ENCODE peak calls at places on chromosomes 3 and 15, in six cellular contexts. One of them, this sample, is unnamed.

GRCh38 chr3:113117511-113118302 is 93.7 kb upstream of the BOC start:
- DNase-seq in cardiac muscle cell: peak
- DNase-seq in activated T-helper 1 cell treated with anti-CD3 and anti-CD28 coated beads, Interleukin-12 subunit alpha, Interleukin-12 subunit beta, Interleukin-2, Interleukin-4 antibody, amounts not matched to agents 30 ng/mL and 10 ng/mL and 1 ng/mL, durations not matched to agents 14 hours and 24 hours and 36 hours: no peak
- DNase-seq in activated CD8-positive, alpha-beta T cell treated with anti-CD3 and anti-CD28 coated beads for 36 hours: no peak
- DNase-seq in GM23248: peak
- DNase-seq in Ammon's horn: no peak
- DNase-seq in this sample: no peak

GRCh38 chr3:171813897-171814460 is 3.7 kb upstream of the PLD1 start:
- DNase-seq in GM23248: peak
- DNase-seq in Ammon's horn: no peak
- DNase-seq in activated T-helper 1 cell treated with anti-CD3 and anti-CD28 coated beads, Interleukin-12 subunit alpha, Interleukin-12 subunit beta, Interleukin-2, Interleukin-4 antibody, amounts not matched to agents 30 ng/mL and 10 ng/mL and 1 ng/mL, durations not matched to agents 14 hours and 24 hours and 36 hours: no peak
- DNase-seq in activated CD8-positive, alpha-beta T cell treated with anti-CD3 and anti-CD28 coated beads for 36 hours: peak
- DNase-seq in cardiac muscle cell: peak
- DNase-seq in this sample: no peak

GRCh38 chr3:56801597-56802410 is at the start of gene ARHGEF3:
- DNase-seq in cardiac muscle cell: peak
- DNase-seq in activated T-helper 1 cell treated with anti-CD3 and anti-CD28 coated beads, Interleukin-12 subunit alpha, Interleukin-12 subunit beta, Interleukin-2, Interleukin-4 antibody, amounts not matched to agents 30 ng/mL and 10 ng/mL and 1 ng/mL, durations not matched to agents 14 hours and 24 hours and 36 hours: peak
- DNase-seq in GM23248: peak
- DNase-seq in activated CD8-positive, alpha-beta T cell treated with anti-CD3 and anti-CD28 coated beads for 36 hours: peak
- DNase-seq in Ammon's horn: peak
- DNase-seq in this sample: peak

GRCh38 chr3:171829841-171830559 is 13.1 kb upstream of the TMEM212 start:
- DNase-seq in GM23248: peak
- DNase-seq in cardiac muscle cell: peak
- DNase-seq in activated T-helper 1 cell treated with anti-CD3 and anti-CD28 coated beads, Interleukin-12 subunit alpha, Interleukin-12 subunit beta, Interleukin-2, Interleukin-4 antibody, amounts not matched to agents 30 ng/mL and 10 ng/mL and 1 ng/mL, durations not matched to agents 14 hours and 24 hours and 36 hours: no peak
- DNase-seq in activated CD8-positive, alpha-beta T cell treated with anti-CD3 and anti-CD28 coated beads for 36 hours: peak
- DNase-seq in Ammon's horn: peak
- DNase-seq in this sample: peak

GRCh38 chr15:75928680-75929608 is 25.3 kb downstream of the FBXO22 start:
- DNase-seq in activated T-helper 1 cell treated with anti-CD3 and anti-CD28 coated beads, Interleukin-12 subunit alpha, Interleukin-12 subunit beta, Interleukin-2, Interleukin-4 antibody, amounts not matched to agents 30 ng/mL and 10 ng/mL and 1 ng/mL, durations not matched to agents 14 hours and 24 hours and 36 hours: no peak
- DNase-seq in GM23248: peak
- DNase-seq in cardiac muscle cell: peak
- DNase-seq in Ammon's horn: no peak
- DNase-seq in activated CD8-positive, alpha-beta T cell treated with anti-CD3 and anti-CD28 coated beads for 36 hours: no peak
- DNase-seq in this sample: peak

GRCh38 chr15:51380999-51381806 is 39.7 kb downstream of the GLDN start:
- DNase-seq in activated CD8-positive, alpha-beta T cell treated with anti-CD3 and anti-CD28 coated beads for 36 hours: peak
- DNase-seq in Ammon's horn: peak
- DNase-seq in cardiac muscle cell: peak
- DNase-seq in GM23248: peak
- DNase-seq in activated T-helper 1 cell treated with anti-CD3 and anti-CD28 coated beads, Interleukin-12 subunit alpha, Interleukin-12 subunit beta, Interleukin-2, Interleukin-4 antibody, amounts not matched to agents 30 ng/mL and 10 ng/mL and 1 ng/mL, durations not matched to agents 14 hours and 24 hours and 36 hours: peak
- DNase-seq in this sample: peak

GRCh38 chr15:39094116-39094515 is 486.8 kb upstream of the THBS1 start:
- DNase-seq in cardiac muscle cell: no peak
- DNase-seq in activated CD8-positive, alpha-beta T cell treated with anti-CD3 and anti-CD28 coated beads for 36 hours: no peak
- DNase-seq in GM23248: peak
- DNase-seq in Ammon's horn: no peak
- DNase-seq in activated T-helper 1 cell treated with anti-CD3 and anti-CD28 coated beads, Interleukin-12 subunit alpha, Interleukin-12 subunit beta, Interleukin-2, Interleukin-4 antibody, amounts not matched to agents 30 ng/mL and 10 ng/mL and 1 ng/mL, durations not matched to agents 14 hours and 24 hours and 36 hours: no peak
- DNase-seq in this sample: no peak

GRCh38 chr3:32256206-32256605 is 17.7 kb downstream of the CMTM8 start:
- DNase-seq in GM23248: no peak
- DNase-seq in cardiac muscle cell: no peak
- DNase-seq in Ammon's horn: no peak
- DNase-seq in activated CD8-positive, alpha-beta T cell treated with anti-CD3 and anti-CD28 coated beads for 36 hours: no peak
- DNase-seq in activated T-helper 1 cell treated with anti-CD3 and anti-CD28 coated beads, Interleukin-12 subunit alpha, Interleukin-12 subunit beta, Interleukin-2, Interleukin-4 antibody, amounts not matched to agents 30 ng/mL and 10 ng/mL and 1 ng/mL, durations not matched to agents 14 hours and 24 hours and 36 hours: no peak
- DNase-seq in this sample: no peak

GRCh38 chr3:170420307-170420821 is 1.7 kb downstream of the CLDN11 start:
- DNase-seq in activated CD8-positive, alpha-beta T cell treated with anti-CD3 and anti-CD28 coated beads for 36 hours: no peak
- DNase-seq in GM23248: peak
- DNase-seq in Ammon's horn: no peak
- DNase-seq in activated T-helper 1 cell treated with anti-CD3 and anti-CD28 coated beads, Interleukin-12 subunit alpha, Interleukin-12 subunit beta, Interleukin-2, Interleukin-4 antibody, amounts not matched to agents 30 ng/mL and 10 ng/mL and 1 ng/mL, durations not matched to agents 14 hours and 24 hours and 36 hours: no peak
- DNase-seq in cardiac muscle cell: peak
- DNase-seq in this sample: no peak

GRCh38 chr3:157125101-157125500 is 34.8 kb downstream of the CCNL1 start:
- DNase-seq in cardiac muscle cell: no peak
- DNase-seq in activated T-helper 1 cell treated with anti-CD3 and anti-CD28 coated beads, Interleukin-12 subunit alpha, Interleukin-12 subunit beta, Interleukin-2, Interleukin-4 antibody, amounts not matched to agents 30 ng/mL and 10 ng/mL and 1 ng/mL, durations not matched to agents 14 hours and 24 hours and 36 hours: no peak
- DNase-seq in Ammon's horn: no peak
- DNase-seq in GM23248: no peak
- DNase-seq in activated CD8-positive, alpha-beta T cell treated with anti-CD3 and anti-CD28 coated beads for 36 hours: no peak
- DNase-seq in this sample: no peak

GRCh38 chr3:169454060-169454317 is 209.5 kb downstream of the MECOM start:
- DNase-seq in GM23248: no peak
- DNase-seq in cardiac muscle cell: no peak
- DNase-seq in Ammon's horn: no peak
- DNase-seq in activated CD8-positive, alpha-beta T cell treated with anti-CD3 and anti-CD28 coated beads for 36 hours: no peak
- DNase-seq in activated T-helper 1 cell treated with anti-CD3 and anti-CD28 coated beads, Interleukin-12 subunit alpha, Interleukin-12 subunit beta, Interleukin-2, Interleukin-4 antibody, amounts not matched to agents 30 ng/mL and 10 ng/mL and 1 ng/mL, durations not matched to agents 14 hours and 24 hours and 36 hours: no peak
- DNase-seq in this sample: no peak

GRCh38 chr3:99651561-99651960 is 13.2 kb downstream of the COL8A1 start:
- DNase-seq in cardiac muscle cell: peak
- DNase-seq in Ammon's horn: no peak
- DNase-seq in activated T-helper 1 cell treated with anti-CD3 and anti-CD28 coated beads, Interleukin-12 subunit alpha, Interleukin-12 subunit beta, Interleukin-2, Interleukin-4 antibody, amounts not matched to agents 30 ng/mL and 10 ng/mL and 1 ng/mL, durations not matched to agents 14 hours and 24 hours and 36 hours: no peak
- DNase-seq in activated CD8-positive, alpha-beta T cell treated with anti-CD3 and anti-CD28 coated beads for 36 hours: no peak
- DNase-seq in GM23248: peak
- DNase-seq in this sample: no peak

GRCh38 chr3:186663351-186664118 is 2.3 kb upstream of the HRG start:
- DNase-seq in activated CD8-positive, alpha-beta T cell treated with anti-CD3 and anti-CD28 coated beads for 36 hours: no peak
- DNase-seq in Ammon's horn: no peak
- DNase-seq in GM23248: no peak
- DNase-seq in cardiac muscle cell: no peak
- DNase-seq in activated T-helper 1 cell treated with anti-CD3 and anti-CD28 coated beads, Interleukin-12 subunit alpha, Interleukin-12 subunit beta, Interleukin-2, Interleukin-4 antibody, amounts not matched to agents 30 ng/mL and 10 ng/mL and 1 ng/mL, durations not matched to agents 14 hours and 24 hours and 36 hours: no peak
- DNase-seq in this sample: no peak

GRCh38 chr15:100653608-100654007 is 51.2 kb downstream of the ASB7 start:
- DNase-seq in activated CD8-positive, alpha-beta T cell treated with anti-CD3 and anti-CD28 coated beads for 36 hours: no peak
- DNase-seq in GM23248: no peak
- DNase-seq in Ammon's horn: no peak
- DNase-seq in activated T-helper 1 cell treated with anti-CD3 and anti-CD28 coated beads, Interleukin-12 subunit alpha, Interleukin-12 subunit beta, Interleukin-2, Interleukin-4 antibody, amounts not matched to agents 30 ng/mL and 10 ng/mL and 1 ng/mL, durations not matched to agents 14 hours and 24 hours and 36 hours: no peak
- DNase-seq in cardiac muscle cell: no peak
- DNase-seq in this sample: no peak

GRCh38 chr3:185726254-185726967 is 98.4 kb downstream of the IGF2BP2 start:
- DNase-seq in activated CD8-positive, alpha-beta T cell treated with anti-CD3 and anti-CD28 coated beads for 36 hours: no peak
- DNase-seq in cardiac muscle cell: no peak
- DNase-seq in activated T-helper 1 cell treated with anti-CD3 and anti-CD28 coated beads, Interleukin-12 subunit alpha, Interleukin-12 subunit beta, Interleukin-2, Interleukin-4 antibody, amounts not matched to agents 30 ng/mL and 10 ng/mL and 1 ng/mL, durations not matched to agents 14 hours and 24 hours and 36 hours: no peak
- DNase-seq in GM23248: no peak
- DNase-seq in Ammon's horn: no peak
- DNase-seq in this sample: no peak

GRCh38 chr3:71045212-71045916 is 538.2 kb downstream of the FOXP1 start:
- DNase-seq in cardiac muscle cell: no peak
- DNase-seq in GM23248: no peak
- DNase-seq in activated T-helper 1 cell treated with anti-CD3 and anti-CD28 coated beads, Interleukin-12 subunit alpha, Interleukin-12 subunit beta, Interleukin-2, Interleukin-4 antibody, amounts not matched to agents 30 ng/mL and 10 ng/mL and 1 ng/mL, durations not matched to agents 14 hours and 24 hours and 36 hours: no peak
- DNase-seq in Ammon's horn: no peak
- DNase-seq in activated CD8-positive, alpha-beta T cell treated with anti-CD3 and anti-CD28 coated beads for 36 hours: no peak
- DNase-seq in this sample: no peak

GRCh38 chr3:98240133-98240532 is 23.9 kb upstream of the OR5H6 start:
- DNase-seq in activated CD8-positive, alpha-beta T cell treated with anti-CD3 and anti-CD28 coated beads for 36 hours: no peak
- DNase-seq in activated T-helper 1 cell treated with anti-CD3 and anti-CD28 coated beads, Interleukin-12 subunit alpha, Interleukin-12 subunit beta, Interleukin-2, Interleukin-4 antibody, amounts not matched to agents 30 ng/mL and 10 ng/mL and 1 ng/mL, durations not matched to agents 14 hours and 24 hours and 36 hours: no peak
- DNase-seq in Ammon's horn: no peak
- DNase-seq in GM23248: no peak
- DNase-seq in cardiac muscle cell: no peak
- DNase-seq in this sample: no peak

GRCh38 chr3:194879991-194880939 is 194.6 kb downstream of the FAM43A start:
- DNase-seq in activated T-helper 1 cell treated with anti-CD3 and anti-CD28 coated beads, Interleukin-12 subunit alpha, Interleukin-12 subunit beta, Interleukin-2, Interleukin-4 antibody, amounts not matched to agents 30 ng/mL and 10 ng/mL and 1 ng/mL, durations not matched to agents 14 hours and 24 hours and 36 hours: no peak
- DNase-seq in activated CD8-positive, alpha-beta T cell treated with anti-CD3 and anti-CD28 coated beads for 36 hours: peak
- DNase-seq in GM23248: peak
- DNase-seq in Ammon's horn: peak
- DNase-seq in cardiac muscle cell: peak
- DNase-seq in this sample: no peak

GRCh38 chr3:150346956-150347863 is 60.9 kb upstream of the TSC22D2 start:
- DNase-seq in activated T-helper 1 cell treated with anti-CD3 and anti-CD28 coated beads, Interleukin-12 subunit alpha, Interleukin-12 subunit beta, Interleukin-2, Interleukin-4 antibody, amounts not matched to agents 30 ng/mL and 10 ng/mL and 1 ng/mL, durations not matched to agents 14 hours and 24 hours and 36 hours: no peak
- DNase-seq in activated CD8-positive, alpha-beta T cell treated with anti-CD3 and anti-CD28 coated beads for 36 hours: no peak
- DNase-seq in cardiac muscle cell: no peak
- DNase-seq in Ammon's horn: no peak
- DNase-seq in GM23248: peak
- DNase-seq in this sample: no peak

GRCh38 chr3:62084558-62084957 is 288.8 kb downstream of the FEZF2 start:
- DNase-seq in cardiac muscle cell: no peak
- DNase-seq in activated CD8-positive, alpha-beta T cell treated with anti-CD3 and anti-CD28 coated beads for 36 hours: no peak
- DNase-seq in GM23248: peak
- DNase-seq in Ammon's horn: no peak
- DNase-seq in activated T-helper 1 cell treated with anti-CD3 and anti-CD28 coated beads, Interleukin-12 subunit alpha, Interleukin-12 subunit beta, Interleukin-2, Interleukin-4 antibody, amounts not matched to agents 30 ng/mL and 10 ng/mL and 1 ng/mL, durations not matched to agents 14 hours and 24 hours and 36 hours: no peak
- DNase-seq in this sample: no peak

GRCh38 chr3:140585828-140586227 is 92.0 kb upstream of the TRIM42 start:
- DNase-seq in GM23248: peak
- DNase-seq in Ammon's horn: no peak
- DNase-seq in activated T-helper 1 cell treated with anti-CD3 and anti-CD28 coated beads, Interleukin-12 subunit alpha, Interleukin-12 subunit beta, Interleukin-2, Interleukin-4 antibody, amounts not matched to agents 30 ng/mL and 10 ng/mL and 1 ng/mL, durations not matched to agents 14 hours and 24 hours and 36 hours: no peak
- DNase-seq in cardiac muscle cell: peak
- DNase-seq in activated CD8-positive, alpha-beta T cell treated with anti-CD3 and anti-CD28 coated beads for 36 hours: no peak
- DNase-seq in this sample: no peak

GRCh38 chr3:141949972-141950371 is 73.5 kb downstream of the ATP1B3 start:
- DNase-seq in Ammon's horn: no peak
- DNase-seq in activated T-helper 1 cell treated with anti-CD3 and anti-CD28 coated beads, Interleukin-12 subunit alpha, Interleukin-12 subunit beta, Interleukin-2, Interleukin-4 antibody, amounts not matched to agents 30 ng/mL and 10 ng/mL and 1 ng/mL, durations not matched to agents 14 hours and 24 hours and 36 hours: no peak
- DNase-seq in GM23248: no peak
- DNase-seq in cardiac muscle cell: no peak
- DNase-seq in activated CD8-positive, alpha-beta T cell treated with anti-CD3 and anti-CD28 coated beads for 36 hours: peak
- DNase-seq in this sample: no peak

GRCh38 chr3:114213669-114214541 is 23.5 kb downstream of the ZNF80 start:
- DNase-seq in GM23248: peak
- DNase-seq in cardiac muscle cell: peak
- DNase-seq in Ammon's horn: peak
- DNase-seq in activated T-helper 1 cell treated with anti-CD3 and anti-CD28 coated beads, Interleukin-12 subunit alpha, Interleukin-12 subunit beta, Interleukin-2, Interleukin-4 antibody, amounts not matched to agents 30 ng/mL and 10 ng/mL and 1 ng/mL, durations not matched to agents 14 hours and 24 hours and 36 hours: peak
- DNase-seq in activated CD8-positive, alpha-beta T cell treated with anti-CD3 and anti-CD28 coated beads for 36 hours: peak
- DNase-seq in this sample: no peak

GRCh38 chr3:14366915-14367523 is 35.4 kb upstream of the SLC6A6 start:
- DNase-seq in activated CD8-positive, alpha-beta T cell treated with anti-CD3 and anti-CD28 coated beads for 36 hours: no peak
- DNase-seq in activated T-helper 1 cell treated with anti-CD3 and anti-CD28 coated beads, Interleukin-12 subunit alpha, Interleukin-12 subunit beta, Interleukin-2, Interleukin-4 antibody, amounts not matched to agents 30 ng/mL and 10 ng/mL and 1 ng/mL, durations not matched to agents 14 hours and 24 hours and 36 hours: no peak
- DNase-seq in GM23248: no peak
- DNase-seq in Ammon's horn: no peak
- DNase-seq in cardiac muscle cell: no peak
- DNase-seq in this sample: no peak

GRCh38 chr15:89243046-89243690 is 611 bp upstream of the FANCI start:
- DNase-seq in Ammon's horn: no peak
- DNase-seq in activated T-helper 1 cell treated with anti-CD3 and anti-CD28 coated beads, Interleukin-12 subunit alpha, Interleukin-12 subunit beta, Interleukin-2, Interleukin-4 antibody, amounts not matched to agents 30 ng/mL and 10 ng/mL and 1 ng/mL, durations not matched to agents 14 hours and 24 hours and 36 hours: no peak
- DNase-seq in cardiac muscle cell: peak
- DNase-seq in GM23248: peak
- DNase-seq in activated CD8-positive, alpha-beta T cell treated with anti-CD3 and anti-CD28 coated beads for 36 hours: no peak
- DNase-seq in this sample: no peak

This sample was measured in endothelial cell.